ENCODE peak calls at places on chromosome 20, in four cellular contexts. J is pancreas, I is left ventricle myocardium inferior, F is Caco-2. V is an unnamed sample. For H3K4me1, the result is how much of the 10 kb centered on the place peaks cover.

GRCh38 chr20:43731469-43731868 is 4.7 kb upstream of the GTSF1L start:
- DNase-seq in J (no peak), I (no peak), F (no peak), V (no peak)

GRCh38 chr20:58645277-58645968 is 5.7 kb upstream of the STX16 start:
- DNase-seq in J (no peak), I (no peak), F (no peak), V (no peak)

GRCh38 chr20:11553603-11554002 is 364.1 kb upstream of the BTBD3 start:
- DNase-seq in J (no peak), I (no peak), F (peak), V (no peak)

GRCh38 chr20:39328347-39328746 is 366.2 kb downstream of the DHX35 start:
- DNase-seq in J (no peak), I (no peak), F (no peak), V (no peak)

GRCh38 chr20:2261105-2261504 is 34.7 kb upstream of the TGM3 start:
- DNase-seq in J (no peak), I (no peak), F (no peak), V (peak)

GRCh38 chr20:45592574-45593189 is 13.6 kb upstream of the WFDC8 start:
- DNase-seq in J (no peak), I (no peak), F (peak), V (peak)

GRCh38 chr20:59118855-59119254 is 44.8 kb upstream of the ZNF831 start:
- DNase-seq in J (no peak), I (no peak), F (no peak), V (no peak)

GRCh38 chr20:39264506-39265172 is 302.5 kb downstream of the DHX35 start:
- DNase-seq in J (no peak), I (peak), F (peak), V (peak)

GRCh38 chr20:17878069-17878911 is 90.3 kb downstream of the SNX5 start:
- DNase-seq in J (no peak), I (no peak), F (no peak), V (no peak)

GRCh38 chr20:51972031-51972430 is 169.7 kb upstream of the SALL4 start:
- DNase-seq in J (no peak), I (no peak), F (no peak), V (no peak)

GRCh38 chr20:326645-327031 is 1.3 kb downstream of the SOX12 start:
- DNase-seq in J (peak), I (peak), F (peak), V (no peak)

GRCh38 chr20:8057871-8058270 is 38.3 kb upstream of the TMX4 start:
- DNase-seq in J (no peak), I (no peak), F (no peak), V (no peak)

GRCh38 chr20:42447270-42447669 is 742.4 kb downstream of the PTPRT start:
- DNase-seq in J (no peak), I (no peak), F (no peak), V (no peak)

GRCh38 chr20:17883592-17884317 is 84.8 kb downstream of the SNX5 start:
- DNase-seq in J (no peak), I (no peak), F (no peak), V (no peak)

GRCh38 chr20:23048283-23049200 is 930 bp downstream of the THBD start:
- DNase-seq in J (peak), I (peak), F (no peak), V (peak)

GRCh38 chr20:35293303-35294292 is 1.4 kb upstream of the FAM83C start:
- DNase-seq in J (no peak), I (no peak), F (no peak), V (no peak)
- H3K4me1 ChIP-seq in J (under half), I (under half), F (under half), V (under half)

DNA sequence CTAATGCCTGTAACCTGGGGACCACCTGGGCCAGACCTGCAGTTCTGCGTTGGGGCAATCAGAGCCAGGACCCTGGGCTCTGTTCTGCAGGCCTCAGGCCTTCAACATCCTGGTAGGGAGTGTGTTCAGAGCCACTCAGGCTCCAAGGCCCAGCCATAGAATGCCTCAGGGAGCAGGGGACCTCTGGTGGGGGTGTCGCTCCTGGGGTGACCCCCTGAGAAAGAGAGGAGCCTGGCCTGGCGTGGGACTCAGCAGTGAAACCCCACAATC is 12.5 kb downstream of the UCKL1 start:
- DNase-seq in J (peak), I (no peak), F (no peak), V (no peak)
- H3K4me1 ChIP-seq in J (under half), I (half or more), F (under half), V (under half)

GRCh38 chr20:50426865-50427739 is 83.1 kb upstream of the PTPN1 start:
- DNase-seq in J (no peak), I (no peak), F (no peak), V (no peak)
- H3K4me1 ChIP-seq in J (under half), I (under half), F (under half), V (under half)

GRCh38 chr20:49769125-49769581 is 43.5 kb upstream of the SLC9A8 start:
- DNase-seq in J (no peak), I (no peak), F (no peak), V (no peak)
- H3K4me1 ChIP-seq in J (under half), I (half or more), F (half or more), V (under half)

GRCh38 chr20:50136822-50137599 is 16.5 kb downstream of the PEDS1 start:
- DNase-seq in J (no peak), I (no peak), F (no peak), V (peak)
- H3K4me1 ChIP-seq in J (under half), I (half or more), F (under half), V (under half)

V was measured in small intestine.